ENCODE peak calls at places on chromosomes 2 and 18, in seven cellular contexts. G is DND-41, Z is colonic mucosa, Q is AG04450, J is Peyer's patch, M is osteoblast, S is pancreas. O is an unnamed sample.

GRCh38 chr2:232883116-232883721 is 13.2 kb downstream of the SNORC start:
- DNase-seq in G (no peak), Z (no peak), Q (no peak), J (no peak), M (peak; percentile 71), S (no peak), O (no peak)

GRCh38 chr2:43068053-43068471 is 158.3 kb downstream of the ZFP36L2 start:
- DNase-seq in G (no peak), Z (no peak), Q (no peak), J (no peak), M (peak; percentile 59), S (no peak), O (no peak)

GRCh38 chr2:207746131-207746530 is 23.6 kb downstream of the FZD5 start:
- DNase-seq in G (peak; percentile 51), Z (peak; percentile 50), Q (peak; percentile 53), J (no peak), M (no peak), S (peak; percentile 49), O (peak; percentile 20)

GRCh38 chr2:226031962-226032441 is 632.5 kb downstream of the NYAP2 start:
- DNase-seq in G (no peak), Z (no peak), Q (peak; percentile 4), J (no peak), M (no peak), S (no peak), O (no peak)

GRCh38 chr2:42092084-42092996 is 44.5 kb downstream of the PKDCC start:
- DNase-seq in G (no peak), Z (peak; percentile 67), Q (no peak), J (no peak), M (peak; percentile 25), S (peak; percentile 39), O (no peak)

GRCh38 chr18:27954226-27954625 is 222.7 kb downstream of the CDH2 start:
- DNase-seq in G (no peak), Z (no peak), Q (peak; percentile 41), J (no peak), M (peak; percentile 41), S (no peak), O (no peak)

GRCh38 chr2:165428996-165429395 is 40.5 kb upstream of the CSRNP3 start:
- DNase-seq in G (no peak), Z (no peak), Q (no peak), J (no peak), M (no peak), S (no peak), O (no peak)

GRCh38 chr18:68024716-68025115 is 508.2 kb upstream of the DSEL start:
- DNase-seq in G (no peak), Z (no peak), Q (no peak), J (no peak), M (no peak), S (no peak), O (no peak)

GRCh38 chr2:24015562-24016375 is 5.9 kb downstream of the MFSD2B start:
- DNase-seq in G (no peak), Z (no peak), Q (peak; percentile 47), J (no peak), M (peak; percentile 92), S (no peak), O (no peak)

GRCh38 chr2:67322361-67323001 is 74.7 kb upstream of the ETAA1 start:
- DNase-seq in G (no peak), Z (peak; percentile 29), Q (peak; percentile 42), J (no peak), M (peak; percentile 31), S (peak; percentile 75), O (no peak)

GRCh38 chr18:53541924-53542323 is 682.5 kb downstream of the MBD2 start:
- DNase-seq in G (no peak), Z (no peak), Q (no peak), J (no peak), M (no peak), S (no peak), O (no peak)

GRCh38 chr18:79578396-79579260 is 101.0 kb upstream of the CTDP1 start:
- DNase-seq in G (no peak), Z (no peak), Q (no peak), J (peak; percentile 34), M (peak; percentile 47), S (no peak), O (no peak)

GRCh38 chr2:210899131-210899530 is 342.7 kb downstream of the CPS1 start:
- DNase-seq in G (no peak), Z (no peak), Q (no peak), J (no peak), M (no peak), S (no peak), O (no peak)

GRCh38 chr2:149055751-149056150 is 17.3 kb downstream of the LYPD6B start:
- DNase-seq in G (no peak), Z (no peak), Q (no peak), J (no peak), M (no peak), S (no peak), O (no peak)

GRCh38 chr2:233912799-233913423 is 4.3 kb upstream of the TRPM8 start:
- DNase-seq in G (peak; percentile 65), Z (peak; percentile 22), Q (no peak), J (peak; percentile 57), M (no peak), S (peak; percentile 17), O (no peak)

GRCh38 chr2:234425923-234426603 is 70.8 kb downstream of the ARL4C start:
- DNase-seq in G (peak; percentile 98), Z (peak; percentile 51), Q (no peak), J (no peak), M (no peak), S (no peak), O (peak; percentile 54)

GRCh38 chr2:102788880-102789250 is 27.0 kb downstream of the TMEM182 start:
- DNase-seq in G (no peak), Z (no peak), Q (no peak), J (no peak), M (no peak), S (no peak), O (no peak)

GRCh38 chr18:4748975-4749374 is 293.9 kb upstream of the DLGAP1 start:
- DNase-seq in G (no peak), Z (no peak), Q (no peak), J (no peak), M (no peak), S (no peak), O (no peak)

GRCh38 chr2:237581751-237582746 is 8.5 kb downstream of the RAB17 start:
- DNase-seq in G (no peak), Z (no peak), Q (no peak), J (no peak), M (peak; percentile 91), S (peak; percentile 47), O (no peak)

GRCh38 chr2:129862668-129863067 is 116.8 kb upstream of the RAB6C start:
- DNase-seq in G (no peak), Z (no peak), Q (no peak), J (no peak), M (no peak), S (no peak), O (no peak)

DNA sequence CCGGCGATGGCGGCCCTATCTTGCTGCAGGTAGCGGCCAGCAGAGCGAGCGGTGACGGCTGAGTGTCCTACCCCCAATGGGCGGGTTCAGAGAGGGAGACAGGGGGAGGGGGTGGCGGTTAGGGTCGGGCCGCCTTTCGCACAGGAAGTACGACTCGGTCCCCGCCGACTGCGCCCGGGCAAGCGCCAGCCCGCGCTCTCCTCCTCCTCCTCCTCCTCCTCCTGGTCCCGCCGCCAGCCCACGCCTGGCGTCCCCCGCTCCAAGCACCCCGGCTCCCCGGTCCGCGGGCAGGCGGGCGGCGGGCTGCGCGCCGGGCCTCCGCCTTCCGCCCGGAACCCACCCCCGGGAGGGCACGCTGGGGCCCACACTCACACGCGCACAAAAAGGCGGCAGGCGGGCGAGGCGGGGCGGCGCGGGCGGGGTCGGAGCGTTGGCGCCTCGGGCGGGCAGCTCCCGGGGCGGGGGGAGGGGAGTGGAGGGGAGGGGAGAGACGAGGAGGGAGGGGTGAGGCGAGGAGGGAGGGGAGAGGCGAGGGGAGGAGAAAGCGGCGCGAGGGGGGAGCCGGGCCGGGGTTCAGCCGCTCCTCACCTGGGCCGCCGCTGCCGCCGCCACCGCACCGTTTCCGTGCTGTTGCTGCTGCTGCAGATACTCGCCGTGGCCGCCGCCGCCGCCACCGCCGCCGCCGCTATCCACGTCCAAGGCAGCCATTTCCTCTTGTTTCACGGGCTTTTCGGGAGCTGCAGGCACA is 1.2 kb downstream of the SP3 start:
- DNase-seq in G (peak; percentile 94), Z (peak; percentile 95), Q (no peak), J (peak; percentile 97), M (peak; percentile 94), S (peak; percentile 95), O (peak; percentile 94)
- H3K4me3 ChIP-seq in G (peak overlapping the region; percentile 68), Z (peak overlapping the region; percentile 90), Q (peak overlapping the region; percentile 85), J (peak overlapping the region; percentile 97), M (peak overlapping the region; percentile 89), S (peak overlapping the region; percentile 96), O (peak overlapping the region; percentile 92)

GRCh38 chr2:10038123-10038522 is 5.2 kb upstream of the KLF11 start:
- DNase-seq in G (no peak), Z (no peak), Q (no peak), J (no peak), M (no peak), S (no peak), O (no peak)

GRCh38 chr2:10041711-10042110 is 1.6 kb upstream of the KLF11 start:
- DNase-seq in G (no peak), Z (no peak), Q (no peak), J (no peak), M (no peak), S (no peak), O (no peak)

GRCh38 chr2:10042301-10043161 is 819 bp upstream of the KLF11 start:
- DNase-seq in G (no peak), Z (peak; percentile 80), Q (no peak), J (peak; percentile 71), M (peak; percentile 92), S (peak; percentile 80), O (no peak)

GRCh38 chr2:10038716-10039115 is 4.6 kb upstream of the KLF11 start:
- DNase-seq in G (no peak), Z (no peak), Q (no peak), J (no peak), M (peak; percentile 78), S (no peak), O (no peak)

GRCh38 chr2:10039658-10040410 is 3.5 kb upstream of the KLF11 start:
- DNase-seq in G (no peak), Z (no peak), Q (no peak), J (no peak), M (peak; percentile 96), S (peak; percentile 86), O (no peak)
- TF ChIP-seq CTCF in G (no peak), Z (no peak), Q (no peak), J (no peak), M (peak; percentile 7), S (no peak), O (no peak)

GRCh38 chr2:181607629-181608627 is 49.0 kb downstream of the CERKL start:
- DNase-seq in G (peak; percentile 55), Z (no peak), Q (no peak), J (no peak), M (no peak), S (no peak), O (no peak)
- H3K27me3 ChIP-seq in G (no peaks in the 10 kb centered on the region), Z (no peaks in the 10 kb centered on the region), Q (no peaks in the 10 kb centered on the region), J (no peaks in the 10 kb centered on the region), M (no peaks in the 10 kb centered on the region), S (no peaks in the 10 kb centered on the region), O (no peaks in the 10 kb centered on the region)

GRCh38 chr2:49973917-49974368 is 819.6 kb upstream of the FSHR start:
- DNase-seq in G (no peak), Z (peak; percentile 22), Q (no peak), J (no peak), M (no peak), S (peak; percentile 27), O (no peak)
- H3K4me3 ChIP-seq in G (no peak overlapping the region), Z (no peak overlapping the region), Q (no peak overlapping the region), J (no peak overlapping the region), M (no peak overlapping the region), S (no peak overlapping the region), O (no peak overlapping the region)

GRCh38 chr18:13605477-13605876 is 120.9 kb downstream of the FAM210A start:
- DNase-seq in G (no peak), Z (no peak), Q (no peak), J (no peak), M (peak; percentile 43), S (no peak), O (no peak)
- TF ChIP-seq CTCF in G (no peak), Z (no peak), Q (no peak), J (no peak), M (no peak), S (no peak), O (no peak)

O was measured in GM06990.